ENCODE peak calls at places on chromosomes 2 and 18, in nine cellular contexts. One of them, this sample, is unnamed.

GRCh38 chr2:191856111-191856876 is 9.4 kb upstream of the CAVIN2 start:
- DNase-seq in progenitor cell of endocrine pancreas: no peak
- DNase-seq in HFFc6: no peak
- DNase-seq in heart left ventricle: no peak
- DNase-seq in Calu3: no peak
- DNase-seq in SK-N-SH: no peak
- DNase-seq in MM.1S: no peak
- DNase-seq in tibial nerve: no peak
- DNase-seq in coronary artery: no peak
- DNase-seq in this sample: no peak

GRCh38 chr2:46518848-46519247 is 39.5 kb downstream of the TMEM247 start:
- DNase-seq in coronary artery: no peak
- DNase-seq in SK-N-SH: no peak
- DNase-seq in heart left ventricle: no peak
- DNase-seq in Calu3: no peak
- DNase-seq in HFFc6: no peak
- DNase-seq in tibial nerve: no peak
- DNase-seq in progenitor cell of endocrine pancreas: no peak
- DNase-seq in MM.1S: no peak
- DNase-seq in this sample: no peak

GRCh38 chr2:206766057-206766930 is 888 bp downstream of the FASTKD2 start:
- DNase-seq in heart left ventricle: no peak
- DNase-seq in SK-N-SH: no peak
- DNase-seq in Calu3: no peak
- DNase-seq in tibial nerve: no peak
- DNase-seq in MM.1S: no peak
- DNase-seq in progenitor cell of endocrine pancreas: no peak
- DNase-seq in coronary artery: no peak
- DNase-seq in HFFc6: no peak
- DNase-seq in this sample: no peak

GRCh38 chr2:85647823-85648526 is 20.0 kb downstream of the SFTPB start:
- DNase-seq in Calu3: no peak
- DNase-seq in HFFc6: no peak
- DNase-seq in MM.1S: no peak
- DNase-seq in SK-N-SH: no peak
- DNase-seq in heart left ventricle: no peak
- DNase-seq in coronary artery: no peak
- DNase-seq in progenitor cell of endocrine pancreas: no peak
- DNase-seq in tibial nerve: no peak
- DNase-seq in this sample: no peak

GRCh38 chr2:197137234-197137633 is 173.3 kb downstream of the ANKRD44 start:
- DNase-seq in HFFc6: peak
- DNase-seq in SK-N-SH: no peak
- DNase-seq in Calu3: no peak
- DNase-seq in heart left ventricle: no peak
- DNase-seq in coronary artery: no peak
- DNase-seq in tibial nerve: no peak
- DNase-seq in MM.1S: no peak
- DNase-seq in progenitor cell of endocrine pancreas: no peak
- DNase-seq in this sample: no peak

GRCh38 chr2:188042412-188042811 is 249.3 kb upstream of the GULP1 start:
- DNase-seq in coronary artery: no peak
- DNase-seq in progenitor cell of endocrine pancreas: no peak
- DNase-seq in MM.1S: no peak
- DNase-seq in tibial nerve: no peak
- DNase-seq in HFFc6: peak
- DNase-seq in SK-N-SH: no peak
- DNase-seq in heart left ventricle: no peak
- DNase-seq in Calu3: peak
- DNase-seq in this sample: no peak

GRCh38 chr2:160407393-160408204 is 86.0 kb downstream of the RBMS1 start:
- DNase-seq in progenitor cell of endocrine pancreas: peak
- DNase-seq in MM.1S: peak
- DNase-seq in heart left ventricle: peak
- DNase-seq in Calu3: peak
- DNase-seq in tibial nerve: no peak
- DNase-seq in coronary artery: peak
- DNase-seq in SK-N-SH: peak
- DNase-seq in HFFc6: peak
- DNase-seq in this sample: peak

GRCh38 chr2:236168110-236169067 is at the start of gene GBX2:
- DNase-seq in Calu3: peak
- DNase-seq in MM.1S: no peak
- DNase-seq in coronary artery: peak
- DNase-seq in heart left ventricle: no peak
- DNase-seq in SK-N-SH: peak
- DNase-seq in tibial nerve: no peak
- DNase-seq in HFFc6: no peak
- DNase-seq in progenitor cell of endocrine pancreas: no peak
- DNase-seq in this sample: no peak

GRCh38 chr2:100875516-100876230 is 55.7 kb downstream of the NPAS2 start:
- DNase-seq in coronary artery: no peak
- DNase-seq in MM.1S: no peak
- DNase-seq in progenitor cell of endocrine pancreas: no peak
- DNase-seq in HFFc6: no peak
- DNase-seq in SK-N-SH: no peak
- DNase-seq in tibial nerve: no peak
- DNase-seq in Calu3: no peak
- DNase-seq in heart left ventricle: no peak
- DNase-seq in this sample: no peak

GRCh38 chr2:23283653-23284052 is 101.3 kb upstream of the KLHL29 start:
- DNase-seq in coronary artery: no peak
- DNase-seq in tibial nerve: no peak
- DNase-seq in heart left ventricle: no peak
- DNase-seq in MM.1S: no peak
- DNase-seq in HFFc6: peak
- DNase-seq in progenitor cell of endocrine pancreas: no peak
- DNase-seq in Calu3: no peak
- DNase-seq in SK-N-SH: no peak
- DNase-seq in this sample: no peak

GRCh38 chr2:239927424-239927981 is 97.6 kb downstream of the NDUFA10 start:
- DNase-seq in Calu3: peak
- DNase-seq in SK-N-SH: no peak
- DNase-seq in progenitor cell of endocrine pancreas: no peak
- DNase-seq in MM.1S: no peak
- DNase-seq in coronary artery: peak
- DNase-seq in heart left ventricle: peak
- DNase-seq in tibial nerve: no peak
- DNase-seq in HFFc6: peak
- DNase-seq in this sample: peak

GRCh38 chr2:239926587-239927234 is 98.4 kb downstream of the NDUFA10 start:
- DNase-seq in tibial nerve: no peak
- DNase-seq in heart left ventricle: no peak
- DNase-seq in Calu3: no peak
- DNase-seq in MM.1S: no peak
- DNase-seq in HFFc6: no peak
- DNase-seq in progenitor cell of endocrine pancreas: peak
- DNase-seq in coronary artery: no peak
- DNase-seq in SK-N-SH: no peak
- DNase-seq in this sample: no peak

GRCh38 chr2:239929504-239929903 is 95.6 kb downstream of the NDUFA10 start:
- DNase-seq in Calu3: no peak
- DNase-seq in HFFc6: no peak
- DNase-seq in tibial nerve: no peak
- DNase-seq in MM.1S: no peak
- DNase-seq in SK-N-SH: no peak
- DNase-seq in progenitor cell of endocrine pancreas: no peak
- DNase-seq in coronary artery: no peak
- DNase-seq in heart left ventricle: peak
- DNase-seq in this sample: no peak

GRCh38 chr2:239930378-239930777 is 94.8 kb downstream of the NDUFA10 start:
- DNase-seq in Calu3: no peak
- DNase-seq in tibial nerve: no peak
- DNase-seq in progenitor cell of endocrine pancreas: no peak
- DNase-seq in MM.1S: no peak
- DNase-seq in SK-N-SH: no peak
- DNase-seq in coronary artery: peak
- DNase-seq in HFFc6: no peak
- DNase-seq in heart left ventricle: peak
- DNase-seq in this sample: no peak

GRCh38 chr2:239928457-239929350 is 96.4 kb downstream of the NDUFA10 start:
- DNase-seq in progenitor cell of endocrine pancreas: no peak
- DNase-seq in coronary artery: peak
- DNase-seq in heart left ventricle: peak
- DNase-seq in SK-N-SH: no peak
- DNase-seq in MM.1S: no peak
- DNase-seq in tibial nerve: no peak
- DNase-seq in HFFc6: no peak
- DNase-seq in Calu3: no peak
- DNase-seq in this sample: no peak
- TF ChIP-seq CTCF in progenitor cell of endocrine pancreas: no peak
- TF ChIP-seq CTCF in coronary artery: no peak
- TF ChIP-seq CTCF in heart left ventricle: no peak
- TF ChIP-seq CTCF in SK-N-SH: no peak
- TF ChIP-seq CTCF in MM.1S: no peak
- TF ChIP-seq CTCF in tibial nerve: no peak
- TF ChIP-seq CTCF in HFFc6: no peak
- TF ChIP-seq CTCF in Calu3: no peak
- TF ChIP-seq CTCF in this sample: no peak

GRCh38 chr2:105990624-105991023 is 203.5 kb downstream of the UXS1 start:
- DNase-seq in MM.1S: peak
- DNase-seq in coronary artery: no peak
- DNase-seq in Calu3: no peak
- DNase-seq in heart left ventricle: no peak
- DNase-seq in progenitor cell of endocrine pancreas: no peak
- DNase-seq in tibial nerve: no peak
- DNase-seq in HFFc6: no peak
- DNase-seq in SK-N-SH: no peak
- DNase-seq in this sample: no peak
- TF ChIP-seq CTCF in MM.1S: peak
- TF ChIP-seq CTCF in coronary artery: no peak
- TF ChIP-seq CTCF in Calu3: no peak
- TF ChIP-seq CTCF in heart left ventricle: peak
- TF ChIP-seq CTCF in progenitor cell of endocrine pancreas: no peak
- TF ChIP-seq CTCF in tibial nerve: no peak
- TF ChIP-seq CTCF in HFFc6: no peak
- TF ChIP-seq CTCF in SK-N-SH: no peak
- TF ChIP-seq CTCF in this sample: no peak

GRCh38 chr18:47931707-47932103 is 1.2 kb upstream of the SMAD2 start:
- DNase-seq in coronary artery: no peak
- DNase-seq in progenitor cell of endocrine pancreas: no peak
- DNase-seq in heart left ventricle: no peak
- DNase-seq in HFFc6: no peak
- DNase-seq in SK-N-SH: peak
- DNase-seq in MM.1S: peak
- DNase-seq in Calu3: peak
- DNase-seq in tibial nerve: no peak
- DNase-seq in this sample: peak
- TF ChIP-seq CTCF in coronary artery: no peak
- TF ChIP-seq CTCF in progenitor cell of endocrine pancreas: peak
- TF ChIP-seq CTCF in heart left ventricle: no peak
- TF ChIP-seq CTCF in HFFc6: no peak
- TF ChIP-seq CTCF in SK-N-SH: no peak
- TF ChIP-seq CTCF in MM.1S: peak
- TF ChIP-seq CTCF in Calu3: no peak
- TF ChIP-seq CTCF in tibial nerve: no peak
- TF ChIP-seq CTCF in this sample: peak

GRCh38 chr2:38592951-38593350 is 9.8 kb downstream of the HNRNPLL start:
- DNase-seq in coronary artery: no peak
- DNase-seq in Calu3: no peak
- DNase-seq in MM.1S: no peak
- DNase-seq in progenitor cell of endocrine pancreas: no peak
- DNase-seq in SK-N-SH: no peak
- DNase-seq in heart left ventricle: no peak
- DNase-seq in HFFc6: no peak
- DNase-seq in tibial nerve: no peak
- DNase-seq in this sample: no peak

GRCh38 chr2:38586926-38587325 is 15.8 kb downstream of the HNRNPLL start:
- DNase-seq in HFFc6: no peak
- DNase-seq in Calu3: no peak
- DNase-seq in SK-N-SH: no peak
- DNase-seq in tibial nerve: no peak
- DNase-seq in progenitor cell of endocrine pancreas: no peak
- DNase-seq in coronary artery: no peak
- DNase-seq in MM.1S: no peak
- DNase-seq in heart left ventricle: no peak
- DNase-seq in this sample: no peak

GRCh38 chr2:38591152-38591551 is 11.6 kb downstream of the HNRNPLL start:
- DNase-seq in heart left ventricle: no peak
- DNase-seq in SK-N-SH: no peak
- DNase-seq in tibial nerve: no peak
- DNase-seq in Calu3: no peak
- DNase-seq in progenitor cell of endocrine pancreas: no peak
- DNase-seq in MM.1S: no peak
- DNase-seq in coronary artery: no peak
- DNase-seq in HFFc6: no peak
- DNase-seq in this sample: no peak

DNA sequence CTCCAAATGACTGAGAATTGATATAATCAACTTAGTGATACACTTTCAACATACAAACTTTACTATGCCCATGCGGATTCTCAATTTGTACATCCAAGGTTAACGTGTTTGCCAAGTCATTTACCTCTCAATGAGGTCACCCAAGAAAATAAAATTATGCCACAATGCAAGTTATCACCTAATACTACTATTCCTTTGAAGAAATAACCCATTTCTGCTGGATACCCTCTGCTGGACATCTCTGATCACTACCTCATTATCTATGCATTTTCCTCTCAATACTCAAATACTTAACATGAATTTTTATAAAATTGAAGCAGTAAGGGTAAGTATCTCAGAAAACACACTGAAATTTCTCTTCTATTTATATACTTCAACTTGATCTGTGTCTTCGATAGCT is 12.7 kb downstream of the HNRNPLL start:
- DNase-seq in heart left ventricle: no peak
- DNase-seq in Calu3: no peak
- DNase-seq in SK-N-SH: no peak
- DNase-seq in MM.1S: no peak
- DNase-seq in tibial nerve: no peak
- DNase-seq in HFFc6: no peak
- DNase-seq in coronary artery: no peak
- DNase-seq in progenitor cell of endocrine pancreas: no peak
- DNase-seq in this sample: no peak
- TF ChIP-seq CTCF in heart left ventricle: no peak
- TF ChIP-seq CTCF in Calu3: no peak
- TF ChIP-seq CTCF in SK-N-SH: peak
- TF ChIP-seq CTCF in MM.1S: peak
- TF ChIP-seq CTCF in tibial nerve: no peak
- TF ChIP-seq CTCF in HFFc6: peak
- TF ChIP-seq CTCF in coronary artery: no peak
- TF ChIP-seq CTCF in progenitor cell of endocrine pancreas: peak
- TF ChIP-seq CTCF in this sample: no peak